ENCODE peak calls at places on chromosomes 2 and 18, in six cellular contexts. V is IMR-90, M is A549, O is esophagus squamous epithelium, Q is gastrocnemius medialis, E is spleen. P is an unnamed sample.

GRCh38 chr18:75168654-75169053 is 40.3 kb downstream of the PTGR3 start:
- DNase-seq in V (no peak), E (no peak), Q (no peak), M (no peak), O (no peak), P (no peak)

GRCh38 chr2:179579744-179580143 is 281.7 kb downstream of the ZNF385B start:
- DNase-seq in V (no peak), O (no peak), Q (no peak), M (no peak), E (no peak), P (no peak)

GRCh38 chr18:43234889-43235288 is 42.4 kb downstream of the SYT4 start:
- DNase-seq in V (no peak), Q (no peak), E (no peak), M (no peak), O (no peak), P (no peak)

GRCh38 chr2:106572541-106573148 is 85.5 kb downstream of the CD8B2 start:
- DNase-seq in O (no peak), Q (no peak), M (peak; percentile 21), E (no peak), V (no peak), P (no peak)

GRCh38 chr2:145220496-145220895 is 700.6 kb upstream of the ZEB2 start:
- DNase-seq in Q (no peak), M (no peak), O (no peak), E (no peak), V (no peak), P (no peak)

GRCh38 chr2:183035298-183035953 is 2.8 kb downstream of the NCKAP1 start:
- DNase-seq in E (no peak), O (no peak), Q (no peak), V (peak; percentile 88), M (no peak), P (no peak)

GRCh38 chr2:236171213-236172201 is 3.3 kb upstream of the GBX2 start:
- DNase-seq in O (no peak), E (no peak), M (no peak), Q (no peak), V (no peak), P (no peak)

GRCh38 chr18:21702602-21703001 is 2.0 kb downstream of the ABHD3 start:
- DNase-seq in Q (no peak), M (no peak), O (no peak), V (no peak), E (no peak), P (no peak)

GRCh38 chr2:24238158-24238557 is 63.3 kb downstream of the FAM228A start:
- DNase-seq in O (no peak), M (no peak), V (no peak), E (no peak), Q (no peak), P (no peak)

GRCh38 chr2:12755384-12755783 is 38.6 kb downstream of the TRIB2 start:
- DNase-seq in E (no peak), O (no peak), M (no peak), V (no peak), Q (no peak), P (no peak)

GRCh38 chr2:154375625-154376020 is 322.9 kb upstream of the KCNJ3 start:
- DNase-seq in Q (no peak), O (no peak), M (peak; percentile 9), E (no peak), V (no peak), P (no peak)

GRCh38 chr18:79512461-79513380 is 117.0 kb downstream of the NFATC1 start:
- DNase-seq in E (peak; percentile 74), O (no peak), M (no peak), Q (peak; percentile 4), V (no peak), P (no peak)

GRCh38 chr2:151282401-151282800 is 7.1 kb downstream of the NMI start:
- DNase-seq in O (no peak), M (no peak), E (no peak), Q (no peak), V (no peak), P (no peak)

GRCh38 chr2:661215-661635 is 16.0 kb downstream of the TMEM18 start:
- DNase-seq in V (no peak), Q (no peak), E (no peak), M (no peak), O (no peak), P (no peak)

DNA sequence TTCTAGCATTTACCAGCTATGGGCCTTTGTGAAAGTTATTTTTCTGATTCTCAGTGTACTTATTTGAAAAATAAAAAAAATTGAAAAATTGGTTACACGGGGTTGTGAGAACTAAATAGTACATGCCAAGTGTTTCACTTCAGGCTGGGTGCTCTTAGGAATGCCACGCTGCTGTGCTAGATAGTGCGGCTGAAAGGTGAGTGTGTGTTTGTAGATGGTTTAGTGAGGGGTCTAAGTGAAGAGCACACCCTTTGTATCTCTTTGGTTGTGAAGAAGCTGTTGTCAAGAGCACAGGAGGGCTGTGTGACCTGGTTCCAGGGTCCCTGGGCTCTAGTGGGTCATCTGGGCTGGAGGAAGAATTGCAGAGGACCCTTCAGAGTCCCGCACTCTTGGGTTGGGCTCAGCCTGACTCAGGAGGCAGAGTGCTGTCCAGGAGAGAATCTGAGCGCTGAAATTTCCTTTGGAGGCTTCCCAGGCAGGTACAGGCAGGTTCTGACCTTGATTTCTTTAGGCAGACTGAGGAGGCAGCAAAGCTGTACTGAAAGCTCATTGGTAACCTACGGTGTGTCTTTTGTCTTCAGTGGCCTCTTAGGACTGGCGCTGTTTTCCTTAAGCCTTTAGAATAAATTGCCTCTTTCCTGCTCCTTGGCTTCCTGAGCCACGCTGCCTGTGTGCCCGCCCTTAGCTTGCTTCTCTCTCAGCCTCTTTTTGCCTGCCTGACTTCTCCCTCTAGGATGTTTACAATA is 44.4 kb downstream of the MAP4K4 start:
- DNase-seq in E (no peak), M (no peak), V (no peak), O (no peak), Q (no peak), P (no peak)
- H3K4me1 ChIP-seq in E (peaks cover 43% of the 10 kb centered on the region), M (peaks cover 76% of the 10 kb centered on the region), V (peaks cover 30% of the 10 kb centered on the region), O (peaks cover 18% of the 10 kb centered on the region), Q (peaks cover 72% of the 10 kb centered on the region), P (peaks cover 18% of the 10 kb centered on the region)

GRCh38 chr2:118047273-118047898 is 33.5 kb upstream of the CCDC93 start:
- DNase-seq in V (peak; percentile 57), O (no peak), Q (no peak), M (no peak), E (no peak), P (no peak)
- TF ChIP-seq CTCF in V (no peak), O (no peak), Q (no peak), M (no peak), E (no peak), P (no peak)

GRCh38 chr18:49814147-49814499 is 790 bp upstream of the ACAA2 start:
- DNase-seq in M (peak; percentile 1), V (peak; percentile 69), Q (peak; percentile 65), E (no peak), O (no peak), P (peak; percentile 56)
- TF ChIP-seq POLR2A in M (no peak), V (no peak), Q (peak; percentile 78), E (no peak), O (no peak), P (no peak)

GRCh38 chr2:60520477-60520876 is 33.0 kb downstream of the BCL11A start:
- DNase-seq in V (peak; percentile 61), M (no peak), Q (no peak), E (no peak), O (no peak), P (no peak)
- H3K4me1 ChIP-seq in V (peaks cover 11% of the 10 kb centered on the region), M (no peaks in the 10 kb centered on the region), Q (no peaks in the 10 kb centered on the region), E (peaks cover 29% of the 10 kb centered on the region), O (peaks cover 12% of the 10 kb centered on the region), P (no peaks in the 10 kb centered on the region)

DNA sequence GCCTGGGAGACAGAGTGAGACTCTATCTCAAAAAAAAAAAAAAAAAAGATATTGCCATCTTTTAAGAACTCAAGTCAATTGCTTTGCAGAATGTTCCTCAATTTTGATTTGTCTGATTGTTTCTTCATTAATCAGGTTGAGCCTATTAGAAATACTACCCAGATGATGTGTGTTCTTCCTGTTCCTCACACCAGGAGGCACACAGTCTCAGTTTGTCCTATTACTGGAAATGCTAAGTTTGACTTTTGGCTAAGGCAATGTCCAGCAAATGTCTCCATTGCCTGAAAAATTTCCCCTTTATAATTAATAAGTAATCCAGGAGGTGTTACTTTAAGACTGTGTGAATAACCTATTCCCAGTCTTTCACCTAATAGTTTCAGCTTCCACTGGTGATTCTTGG is 28.4 kb downstream of the BOLA3 start:
- DNase-seq in E (no peak), V (no peak), Q (no peak), O (no peak), M (peak; percentile 29), P (no peak)
- TF ChIP-seq CTCF in E (no peak), V (no peak), Q (no peak), O (no peak), M (no peak), P (no peak)

GRCh38 chr2:148643998-148644884 is at the start of gene EPC2:
- DNase-seq in M (peak; percentile 47), E (peak; percentile 98), Q (peak; percentile 83), V (peak; percentile 80), O (peak; percentile 27), P (peak; percentile 86)
- TF ChIP-seq POLR2A in M (peak; percentile 73), E (no peak), Q (peak; percentile 39), V (peak; percentile 93), O (peak; percentile 59), P (peak; percentile 39)

GRCh38 chr2:61181382-61182058 is 19.5 kb downstream of the C2orf74 start:
- DNase-seq in M (no peak), O (no peak), Q (no peak), V (no peak), E (no peak), P (no peak)

GRCh38 chr2:61179701-61180639 is 18.0 kb downstream of the C2orf74 start:
- DNase-seq in V (peak; percentile 77), Q (peak; percentile 44), M (no peak), O (no peak), E (no peak), P (peak; percentile 49)

GRCh38 chr2:61182059-61182383 is 20.0 kb downstream of the C2orf74 start:
- DNase-seq in Q (no peak), O (no peak), M (no peak), V (no peak), E (no peak), P (no peak)

GRCh38 chr2:61178603-61179545 is 16.9 kb downstream of the C2orf74 start:
- DNase-seq in E (peak; percentile 81), M (no peak), Q (peak; percentile 53), V (peak; percentile 61), O (no peak), P (peak; percentile 82)

DNA sequence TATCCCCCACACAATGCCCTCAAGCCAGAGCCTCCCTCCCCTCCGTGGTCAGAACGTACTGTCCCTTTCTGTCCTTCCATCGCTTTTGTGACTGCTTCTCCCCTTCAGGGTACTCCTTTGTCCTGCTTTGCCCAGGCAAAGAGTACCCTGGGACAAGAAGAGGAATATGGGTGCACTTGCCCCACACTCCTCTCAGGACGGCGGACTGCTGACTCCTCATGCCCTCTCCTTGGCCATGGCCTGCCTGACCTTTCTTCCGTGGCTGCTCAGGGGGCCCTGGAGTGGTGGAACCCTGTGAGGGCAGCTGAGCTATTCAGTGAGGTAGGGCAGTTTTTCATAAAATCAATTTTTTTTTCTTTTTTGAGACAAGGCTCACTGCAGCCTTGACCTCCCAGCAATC is 18.7 kb downstream of the C2orf74 start:
- DNase-seq in M (no peak), O (no peak), E (no peak), V (no peak), Q (no peak), P (no peak)
- H3K4me1 ChIP-seq in M (peaks cover 34% of the 10 kb centered on the region), O (peaks cover 35% of the 10 kb centered on the region), E (peaks cover 36% of the 10 kb centered on the region), V (peaks cover 28% of the 10 kb centered on the region), Q (peaks cover 36% of the 10 kb centered on the region), P (peaks cover 42% of the 10 kb centered on the region)

GRCh38 chr18:69484699-69485396 is 84.2 kb downstream of the DOK6 start:
- DNase-seq in Q (no peak), O (no peak), E (no peak), M (no peak), V (peak; percentile 81), P (no peak)
- TF ChIP-seq CTCF in Q (no peak), O (no peak), E (no peak), M (no peak), V (peak; percentile 54), P (no peak)